ENCODE peak calls at places on chromosomes 13 and 19, in eight cellular contexts. A is amniotic stem cell; M is activated T-helper 2 cell treated with anti-CD3 and anti-CD28 coated beads, Interferon-gamma antibody, Interleukin-2, Interleukin-4, amounts not matched to agents 10 μg/mL and 5 μg/mL and 100 μg/mL, durations not matched to agents 14 hours and 24 hours and 36 hours; V is non-pigmented ciliary epithelial cell; D is fibroblast of mammary gland; Q is NCI-H748 treated with DMSO at 0.1 percent for 48 hours; J is glomerular endothelial cell; H is iris pigment epithelial cell. P is an unnamed sample.

GRCh38 chr19:681638-682037 is 5.4 kb downstream of the FSTL3 start:
- DNase-seq in A (no peak), M (no peak), V (no peak), D (no peak), Q (no peak), J (no peak), H (no peak), P (no peak)

GRCh38 chr13:76086729-76087128 is 450.6 kb downstream of the LMO7 start:
- DNase-seq in A (no peak), M (no peak), V (no peak), D (no peak), Q (no peak), J (no peak), H (no peak), P (no peak)

GRCh38 chr13:20174656-20175405 is 14.0 kb upstream of the GJA3 start:
- DNase-seq in A (peak), M (no peak), V (peak), D (peak), Q (peak), J (no peak), H (peak), P (no peak)

GRCh38 chr13:80137994-80138393 is 202.9 kb downstream of the SPRY2 start:
- DNase-seq in A (no peak), M (no peak), V (no peak), D (no peak), Q (no peak), J (no peak), H (no peak), P (no peak)

GRCh38 chr19:44753932-44754742 is 5.6 kb downstream of the BCL3 start:
- DNase-seq in A (no peak), M (peak), V (no peak), D (peak), Q (peak), J (no peak), H (peak), P (peak)

GRCh38 chr13:100517135-100517534 is 71.5 kb downstream of the GGACT start:
- DNase-seq in A (no peak), M (no peak), V (no peak), D (no peak), Q (no peak), J (no peak), H (no peak), P (no peak)

GRCh38 chr19:4373601-4374441 is 26.5 kb downstream of the SH3GL1 start:
- DNase-seq in A (no peak), M (no peak), V (no peak), D (peak), Q (no peak), J (no peak), H (no peak), P (no peak)

GRCh38 chr19:35027851-35028599 is 2.2 kb upstream of the SCN1B start:
- DNase-seq in A (no peak), M (no peak), V (no peak), D (peak), Q (no peak), J (no peak), H (peak), P (no peak)

GRCh38 chr13:112443191-112444000 is 67.2 kb downstream of the SPACA7 start:
- DNase-seq in A (no peak), M (peak), V (no peak), D (no peak), Q (no peak), J (no peak), H (no peak), P (no peak)

GRCh38 chr19:18503971-18504885 is 17.6 kb downstream of the ELL start:
- DNase-seq in A (no peak), M (no peak), V (no peak), D (no peak), Q (no peak), J (no peak), H (no peak), P (no peak)

GRCh38 chr13:91313103-91313502 is 34.4 kb upstream of the MIR17HG start:
- DNase-seq in A (no peak), M (no peak), V (no peak), D (peak), Q (peak), J (no peak), H (peak), P (no peak)

GRCh38 chr13:28707629-28708427 is 10.9 kb downstream of the SLC46A3 start:
- DNase-seq in A (peak), M (no peak), V (peak), D (peak), Q (no peak), J (no peak), H (peak), P (no peak)

GRCh38 chr13:45331981-45332830 is 8.8 kb downstream of the TPT1 start:
- DNase-seq in A (no peak), M (no peak), V (no peak), D (peak), Q (no peak), J (no peak), H (peak), P (no peak)

GRCh38 chr19:40143612-40144011 is 47.6 kb upstream of the MAP3K10 start:
- DNase-seq in A (no peak), M (no peak), V (no peak), D (no peak), Q (no peak), J (no peak), H (no peak), P (no peak)

GRCh38 chr13:35157143-35157755 is 215.2 kb downstream of the NBEA start:
- DNase-seq in A (peak), M (peak), V (peak), D (peak), Q (peak), J (no peak), H (peak), P (peak)

GRCh38 chr19:46198756-46199155 is 30.8 kb upstream of the IGFL1 start:
- DNase-seq in A (no peak), M (no peak), V (no peak), D (no peak), Q (no peak), J (no peak), H (no peak), P (no peak)

GRCh38 chr13:39362652-39363390 is 240.2 kb downstream of the LHFPL6 start:
- DNase-seq in A (no peak), M (no peak), V (no peak), D (peak), Q (no peak), J (no peak), H (no peak), P (no peak)

GRCh38 chr19:38900816-38901215 is 1.0 kb downstream of the NFKBIB start:
- DNase-seq in A (no peak), M (no peak), V (no peak), D (no peak), Q (no peak), J (no peak), H (peak), P (no peak)

GRCh38 chr13:40984670-40985366 is 34.3 kb downstream of the ELF1 start:
- DNase-seq in A (no peak), M (no peak), V (no peak), D (peak), Q (no peak), J (no peak), H (no peak), P (no peak)

GRCh38 chr19:17611462-17612244 is 56.2 kb downstream of the COLGALT1 start:
- DNase-seq in A (no peak), M (no peak), V (no peak), D (no peak), Q (no peak), J (no peak), H (no peak), P (no peak)

GRCh38 chr13:73072501-73072900 is 13.7 kb downstream of the KLF5 start:
- DNase-seq in A (no peak), M (no peak), V (no peak), D (no peak), Q (no peak), J (no peak), H (no peak), P (no peak)

GRCh38 chr13:81929988-81930387 is 1589.1 kb upstream of the SPRY2 start:
- DNase-seq in A (peak), M (no peak), V (no peak), D (peak), Q (peak), J (peak), H (peak), P (no peak)

GRCh38 chr13:110957181-110957884 is 42.5 kb upstream of the ANKRD10 start:
- DNase-seq in A (no peak), M (no peak), V (no peak), D (peak), Q (no peak), J (no peak), H (no peak), P (no peak)

GRCh38 chr19:8304841-8305621 is 3.1 kb downstream of the CD320 start:
- DNase-seq in A (no peak), M (peak), V (no peak), D (no peak), Q (no peak), J (no peak), H (no peak), P (no peak)

GRCh38 chr13:66751691-66752090 is 478.4 kb downstream of the PCDH9 start:
- DNase-seq in A (no peak), M (no peak), V (no peak), D (no peak), Q (no peak), J (no peak), H (no peak), P (no peak)

GRCh38 chr19:21626924-21627697 is 121.7 kb downstream of the ZNF429 start:
- DNase-seq in A (no peak), M (no peak), V (no peak), D (no peak), Q (no peak), J (no peak), H (no peak), P (no peak)

GRCh38 chr19:45577111-45577905 is 7.3 kb downstream of the OPA3 start:
- DNase-seq in A (peak), M (no peak), V (peak), D (peak), Q (no peak), J (no peak), H (peak), P (no peak)

GRCh38 chr13:27978301-27978968 is 9.3 kb upstream of the CDX2 start:
- DNase-seq in A (no peak), M (no peak), V (no peak), D (no peak), Q (no peak), J (no peak), H (no peak), P (no peak)

GRCh38 chr13:112984954-112985802 is 16.2 kb downstream of the MCF2L start:
- DNase-seq in A (no peak), M (no peak), V (no peak), D (no peak), Q (no peak), J (no peak), H (no peak), P (no peak)

GRCh38 chr13:56332671-56333070 is 808.0 kb upstream of the PRR20A start:
- DNase-seq in A (no peak), M (no peak), V (no peak), D (no peak), Q (no peak), J (no peak), H (no peak), P (no peak)

GRCh38 chr19:30667227-30667626 is 295.0 kb downstream of the ZNF536 start:
- DNase-seq in A (no peak), M (no peak), V (no peak), D (no peak), Q (no peak), J (no peak), H (no peak), P (no peak)

GRCh38 chr13:85665286-85665685 is 133.9 kb downstream of the SLITRK6 start:
- DNase-seq in A (peak), M (no peak), V (peak), D (peak), Q (no peak), J (no peak), H (peak), P (no peak)

GRCh38 chr13:106536244-106537034 is 977 bp upstream of the EFNB2 start:
- DNase-seq in A (peak), M (peak), V (no peak), D (peak), Q (peak), J (no peak), H (peak), P (peak)

GRCh38 chr13:35826626-35827254 is 304.4 kb downstream of the DCLK1 start:
- DNase-seq in A (no peak), M (no peak), V (no peak), D (no peak), Q (no peak), J (no peak), H (no peak), P (no peak)

GRCh38 chr19:5150331-5150901 is 181.5 kb downstream of the KDM4B start:
- DNase-seq in A (no peak), M (no peak), V (no peak), D (no peak), Q (no peak), J (no peak), H (no peak), P (no peak)

GRCh38 chr19:30688696-30689095 is 316.5 kb downstream of the ZNF536 start:
- DNase-seq in A (no peak), M (no peak), V (no peak), D (no peak), Q (no peak), J (no peak), H (no peak), P (no peak)

GRCh38 chr13:98879965-98880364 is 97.9 kb downstream of the DOCK9 start:
- DNase-seq in A (no peak), M (no peak), V (no peak), D (no peak), Q (peak), J (no peak), H (no peak), P (no peak)

GRCh38 chr13:46383383-46383782 is 3.7 kb downstream of the RUBCNL start:
- DNase-seq in A (no peak), M (no peak), V (no peak), D (no peak), Q (no peak), J (no peak), H (no peak), P (no peak)

P was measured in KG1.